ENCODE peak calls at places on chromosomes 13 and 19, in eight cellular contexts. X is right lobe of liver, I is left ventricle myocardium inferior, D is coronary artery, W is AG09309, F is left lung, Y is heart right ventricle, V is WTC11. H is an unnamed sample.

GRCh38 chr13:45683701-45684100 is 18.4 kb upstream of the CBY2 start:
- DNase-seq in X (no peak), I (no peak), D (no peak), W (no peak), F (no peak), Y (no peak), V (peak), H (no peak)

GRCh38 chr19:53389591-53390377 is 5.2 kb upstream of the ZNF765 start:
- DNase-seq in X (no peak), I (no peak), D (no peak), W (no peak), F (no peak), Y (no peak), V (peak), H (peak)

GRCh38 chr13:89796196-89796595 is 1551.3 kb upstream of the MIR17HG start:
- DNase-seq in X (no peak), I (no peak), D (no peak), W (no peak), F (no peak), Y (no peak), V (no peak), H (no peak)

GRCh38 chr13:27245610-27246009 is 5.7 kb upstream of the RPL21 start:
- DNase-seq in X (no peak), I (no peak), D (no peak), W (no peak), F (no peak), Y (no peak), V (no peak), H (no peak)

GRCh38 chr19:34555447-34555846 is 73.9 kb downstream of the WTIP start:
- DNase-seq in X (no peak), I (no peak), D (no peak), W (no peak), F (no peak), Y (no peak), V (peak), H (no peak)

GRCh38 chr19:55273978-55274707 is 5.8 kb downstream of the HSPBP1 start:
- DNase-seq in X (no peak), I (no peak), D (no peak), W (no peak), F (peak), Y (no peak), V (no peak), H (no peak)

GRCh38 chr19:4052114-4052992 is 14.3 kb downstream of the ZBTB7A start:
- DNase-seq in X (peak), I (no peak), D (no peak), W (no peak), F (peak), Y (no peak), V (no peak), H (no peak)

GRCh38 chr13:28049215-28049614 is 51.2 kb downstream of the FLT3 start:
- DNase-seq in X (no peak), I (no peak), D (no peak), W (no peak), F (no peak), Y (no peak), V (no peak), H (no peak)

GRCh38 chr19:10602330-10603083 is 15.4 kb upstream of the AP1M2 start:
- DNase-seq in X (peak), I (peak), D (peak), W (no peak), F (peak), Y (peak), V (peak), H (peak)

GRCh38 chr13:85148009-85148408 is 651.2 kb downstream of the SLITRK6 start:
- DNase-seq in X (no peak), I (no peak), D (no peak), W (no peak), F (no peak), Y (no peak), V (no peak), H (no peak)

GRCh38 chr13:111486801-111487200 is 166.4 kb downstream of the TEX29 start:
- DNase-seq in X (no peak), I (no peak), D (no peak), W (no peak), F (peak), Y (no peak), V (no peak), H (peak)

GRCh38 chr13:111552891-111553637 is 232.6 kb downstream of the TEX29 start:
- DNase-seq in X (no peak), I (no peak), D (peak), W (no peak), F (no peak), Y (no peak), V (no peak), H (no peak)

GRCh38 chr13:98653471-98653985 is 76.6 kb upstream of the STK24 start:
- DNase-seq in X (peak), I (peak), D (no peak), W (peak), F (no peak), Y (peak), V (peak), H (peak)

GRCh38 chr13:28329395-28330158 is 165.4 kb downstream of the FLT1 start:
- DNase-seq in X (no peak), I (no peak), D (no peak), W (peak), F (no peak), Y (peak), V (no peak), H (peak)

GRCh38 chr13:29551214-29551613 is 44.3 kb downstream of the SLC7A1 start:
- DNase-seq in X (no peak), I (no peak), D (no peak), W (no peak), F (no peak), Y (no peak), V (no peak), H (no peak)

GRCh38 chr19:42129399-42130253 is 2.6 kb downstream of the POU2F2 start:
- DNase-seq in X (no peak), I (peak), D (no peak), W (no peak), F (no peak), Y (peak), V (no peak), H (peak)

GRCh38 chr13:63396746-63397145 is 1981.1 kb upstream of the PCDH20 start:
- DNase-seq in X (no peak), I (no peak), D (no peak), W (no peak), F (no peak), Y (no peak), V (no peak), H (no peak)

GRCh38 chr13:59691501-59692066 is 472.1 kb downstream of the DIAPH3 start:
- DNase-seq in X (no peak), I (no peak), D (no peak), W (no peak), F (no peak), Y (no peak), V (no peak), H (no peak)

GRCh38 chr19:10634881-10635463 is 9.6 kb downstream of the SLC44A2 start:
- DNase-seq in X (no peak), I (no peak), D (no peak), W (no peak), F (no peak), Y (no peak), V (no peak), H (no peak)

GRCh38 chr19:40394816-40395210 is 4.8 kb upstream of the HIPK4 start:
- DNase-seq in X (no peak), I (no peak), D (no peak), W (no peak), F (no peak), Y (no peak), V (no peak), H (no peak)

GRCh38 chr19:40390084-40390742 is at the start of gene HIPK4:
- DNase-seq in X (no peak), I (no peak), D (no peak), W (no peak), F (no peak), Y (no peak), V (no peak), H (no peak)

GRCh38 chr19:40392123-40392522 is 2.1 kb upstream of the HIPK4 start:
- DNase-seq in X (no peak), I (no peak), D (no peak), W (no peak), F (no peak), Y (no peak), V (no peak), H (no peak)

GRCh38 chr19:40393894-40394815 is 4.2 kb upstream of the HIPK4 start:
- DNase-seq in X (no peak), I (no peak), D (no peak), W (no peak), F (no peak), Y (no peak), V (no peak), H (no peak)

GRCh38 chr19:40392894-40393517 is 3.0 kb upstream of the HIPK4 start:
- DNase-seq in X (no peak), I (no peak), D (no peak), W (no peak), F (no peak), Y (no peak), V (no peak), H (no peak)
- TF ChIP-seq CTCF in X (no peak), I (peak), D (no peak), W (peak), F (no peak), Y (no peak), V (no peak), H (no peak)

DNA sequence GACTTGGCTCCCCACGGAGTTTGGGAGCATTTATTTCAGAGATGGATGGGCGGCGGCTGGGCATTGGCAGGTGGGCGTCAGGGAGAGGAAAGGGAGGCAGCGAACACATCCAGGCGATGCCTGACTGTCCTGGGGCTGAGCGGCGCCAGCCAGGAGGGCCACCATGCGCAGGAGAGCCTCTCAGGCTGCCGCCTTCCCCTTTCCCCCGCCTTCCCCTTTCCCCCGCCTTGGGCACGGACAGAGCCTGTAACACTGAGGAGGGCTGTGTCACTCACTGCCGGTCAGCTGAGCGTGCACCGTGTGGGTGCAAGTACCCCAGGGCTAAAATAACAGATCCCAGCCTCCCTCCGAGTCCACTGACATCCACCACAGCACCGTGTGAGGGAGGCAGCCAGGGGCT is 11.4 kb downstream of the MCF2L start:
- DNase-seq in X (no peak), I (no peak), D (no peak), W (no peak), F (peak), Y (no peak), V (no peak), H (no peak)
- TF ChIP-seq CTCF in X (no peak), I (no peak), D (no peak), W (no peak), F (no peak), Y (no peak), V (no peak), H (no peak)

GRCh38 chr19:17539288-17540117 is 15.9 kb upstream of the COLGALT1 start:
- DNase-seq in X (peak), I (peak), D (peak), W (peak), F (peak), Y (peak), V (peak), H (peak)
- TF ChIP-seq CTCF in X (peak), I (peak), D (no peak), W (peak), F (no peak), Y (no peak), V (no peak), H (no peak)

DNA sequence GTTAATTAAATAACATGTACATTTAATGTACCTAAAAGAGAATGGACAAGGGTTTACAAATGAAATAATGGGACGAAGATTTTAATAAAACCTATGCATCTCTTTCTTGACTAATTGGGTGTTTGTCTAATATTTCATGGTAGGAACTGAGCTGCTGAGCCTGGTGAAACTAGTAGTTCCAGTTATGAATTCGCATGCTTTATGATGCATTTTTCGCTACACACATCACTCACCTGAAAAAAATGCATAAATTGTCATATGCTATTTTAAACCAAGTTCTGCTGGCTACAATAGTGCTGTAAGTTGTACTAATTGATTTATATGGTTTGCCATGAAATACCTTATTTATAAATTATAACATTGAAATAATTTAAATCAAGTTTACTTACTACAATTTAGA is 806.8 kb upstream of the SLITRK5 start:
- DNase-seq in X (no peak), I (no peak), D (no peak), W (no peak), F (no peak), Y (no peak), V (no peak), H (no peak)
- TF ChIP-seq CTCF in X (no peak), I (no peak), D (no peak), W (no peak), F (no peak), Y (no peak), V (no peak), H (no peak)

DNA sequence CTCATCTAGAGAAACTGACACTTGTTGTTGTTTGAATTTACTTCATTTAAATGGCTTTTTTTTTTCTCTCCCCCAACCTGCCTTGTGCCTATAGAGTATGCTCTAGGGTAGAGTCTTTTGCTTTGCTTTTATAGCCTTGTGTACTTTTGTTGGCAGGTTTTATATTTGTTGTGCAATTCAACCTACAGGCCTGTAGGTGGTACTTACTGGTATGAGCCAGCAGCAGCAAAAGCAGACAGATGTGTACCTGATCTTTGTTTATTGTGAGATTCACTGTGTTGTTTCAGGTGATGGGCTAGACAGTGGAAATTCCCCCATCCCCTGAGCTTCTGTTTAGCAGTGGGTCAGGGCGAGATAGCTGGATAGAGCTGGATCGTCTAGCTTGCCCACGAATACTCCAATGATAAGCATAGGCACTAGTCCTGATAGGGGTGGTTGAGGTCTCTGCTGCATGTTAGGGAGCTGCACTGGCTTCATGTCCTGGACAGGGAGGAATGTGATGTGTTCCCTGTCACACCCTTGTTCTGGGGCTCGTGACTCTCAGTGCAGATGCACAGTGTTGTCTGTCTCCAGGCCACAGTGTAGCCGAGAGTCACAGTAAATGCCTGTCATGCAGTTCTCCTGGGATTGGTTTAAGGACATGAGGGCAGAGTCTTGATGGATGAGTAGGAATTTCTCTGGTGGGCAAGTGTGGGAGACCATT is 21.3 kb downstream of the DNAJC3 start:
- DNase-seq in X (no peak), I (no peak), D (no peak), W (no peak), F (no peak), Y (no peak), V (no peak), H (no peak)
- TF ChIP-seq CTCF in X (no peak), I (peak), D (no peak), W (peak), F (no peak), Y (no peak), V (peak), H (no peak)

GRCh38 chr19:45130236-45130635 is 30.5 kb downstream of the NKPD1 start:
- DNase-seq in X (no peak), I (no peak), D (no peak), W (no peak), F (no peak), Y (no peak), V (no peak), H (no peak)

GRCh38 chr19:45128109-45128508 is 32.7 kb downstream of the NKPD1 start:
- DNase-seq in X (no peak), I (no peak), D (no peak), W (no peak), F (no peak), Y (no peak), V (no peak), H (no peak)

GRCh38 chr19:45133661-45134060 is 27.1 kb downstream of the NKPD1 start:
- DNase-seq in X (no peak), I (no peak), D (no peak), W (no peak), F (no peak), Y (no peak), V (no peak), H (no peak)

GRCh38 chr19:45128806-45129205 is 32.0 kb downstream of the NKPD1 start:
- DNase-seq in X (no peak), I (no peak), D (no peak), W (no peak), F (no peak), Y (no peak), V (no peak), H (no peak)

DNA sequence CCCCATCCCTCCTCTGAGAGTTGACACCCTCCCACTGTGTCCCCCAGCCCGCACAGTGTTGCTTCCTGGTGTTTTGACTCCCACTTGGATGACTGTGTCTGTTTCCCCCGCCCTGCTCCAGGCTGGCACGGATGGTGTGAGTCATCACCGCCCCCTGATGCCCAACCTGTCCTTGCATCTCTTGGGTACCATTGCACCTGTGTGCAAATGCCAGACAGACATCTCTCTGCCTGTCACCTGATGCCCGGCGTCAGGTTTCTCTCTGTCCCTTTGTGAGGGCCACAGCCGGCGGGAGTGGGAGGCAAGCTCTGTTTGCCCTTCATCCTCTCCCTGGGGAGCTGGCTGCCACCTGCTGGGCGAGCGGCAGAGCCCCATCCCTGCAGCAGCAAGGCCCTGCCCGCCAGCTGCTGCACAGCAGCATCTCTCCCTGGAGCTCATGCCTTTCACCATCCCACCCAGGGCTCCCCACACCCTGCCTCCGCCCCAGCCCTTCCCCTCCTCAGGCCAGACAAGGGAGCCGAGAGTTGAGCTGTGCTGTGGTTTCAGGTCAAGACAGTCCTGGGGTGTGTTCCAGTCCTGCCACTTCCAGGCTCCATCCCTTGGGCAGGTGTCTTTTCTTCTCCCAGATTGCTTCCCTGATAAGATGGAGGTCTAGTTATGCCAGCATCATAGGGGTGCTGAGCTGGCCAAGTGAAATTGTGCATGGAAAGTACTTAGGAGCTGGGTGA is 29.7 kb downstream of the NKPD1 start:
- DNase-seq in X (no peak), I (no peak), D (no peak), W (no peak), F (no peak), Y (no peak), V (no peak), H (peak)
- TF ChIP-seq CTCF in X (peak), I (peak), D (no peak), W (no peak), F (no peak), Y (no peak), V (no peak), H (no peak)

GRCh38 chr19:36915992-36916830 is at the start of the genes ZNF568 and ZNF829:
- DNase-seq in X (peak), I (peak), D (peak), W (peak), F (peak), Y (peak), V (peak), H (peak)
- TF ChIP-seq CTCF in X (peak), I (peak), D (peak), W (peak), F (no peak), Y (peak), V (peak), H (peak)

DNA sequence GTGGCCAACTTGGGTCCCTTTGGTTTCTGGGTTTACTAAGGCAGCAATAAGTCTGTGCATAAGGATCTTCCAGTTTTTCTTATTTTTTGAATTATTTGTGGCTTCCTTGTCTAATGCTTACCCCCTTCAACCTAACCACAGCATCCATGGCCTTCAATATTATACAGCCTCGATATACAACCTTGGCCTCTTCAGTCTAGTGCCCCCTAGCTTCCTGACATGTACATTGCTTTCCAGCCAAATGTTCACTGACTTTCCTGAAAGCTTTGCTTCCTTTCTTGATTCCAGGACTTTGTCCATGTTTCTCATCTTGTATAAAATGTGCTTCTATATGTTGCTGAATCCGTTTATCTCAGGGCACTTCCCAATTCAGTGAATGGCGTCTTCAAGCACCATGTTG is 310.1 kb downstream of the OLFM4 start:
- DNase-seq in X (no peak), I (no peak), D (no peak), W (no peak), F (no peak), Y (no peak), V (no peak), H (no peak)
- TF ChIP-seq CTCF in X (no peak), I (no peak), D (no peak), W (no peak), F (no peak), Y (no peak), V (no peak), H (peak)

GRCh38 chr19:58572818-58573657 is at the start of gene MZF1:
- DNase-seq in X (peak), I (peak), D (peak), W (peak), F (peak), Y (peak), V (peak), H (peak)
- TF ChIP-seq CTCF in X (no peak), I (no peak), D (no peak), W (peak), F (no peak), Y (no peak), V (no peak), H (peak)